ENCODE peak calls at places on chromosomes 6 and 20, in ten cellular contexts. Z, C, L, N, W, E, G, J, F and M are unnamed samples.

GRCh38 chr20:58140787-58141396 is 87.6 kb downstream of the ANKRD60 start:
- DNase-seq in Z (no peak), C (no peak), L (no peak), N (no peak), W (no peak), E (no peak), G (no peak), J (no peak), F (no peak), M (no peak)

GRCh38 chr20:48594533-48594932 is 233.3 kb downstream of the PREX1 start:
- DNase-seq in Z (no peak), C (no peak), L (no peak), N (no peak), W (no peak), E (no peak), G (no peak), J (no peak), F (no peak), M (no peak)

GRCh38 chr6:44855562-44856494 is 468.3 kb downstream of the CDC5L start:
- DNase-seq in Z (no peak), C (no peak), L (peak), N (no peak), W (no peak), E (peak), G (no peak), J (peak), F (no peak), M (no peak)

GRCh38 chr6:55594442-55594841 is 15.4 kb upstream of the HMGCLL1 start:
- DNase-seq in Z (no peak), C (no peak), L (no peak), N (no peak), W (no peak), E (no peak), G (no peak), J (no peak), F (no peak), M (no peak)

GRCh38 chr6:41051873-41052272 is 1.1 kb upstream of the APOBEC2 start:
- DNase-seq in Z (no peak), C (no peak), L (no peak), N (no peak), W (peak), E (no peak), G (no peak), J (no peak), F (no peak), M (no peak)

GRCh38 chr6:81937296-81937937 is 184.9 kb upstream of the TENT5A start:
- DNase-seq in Z (no peak), C (peak), L (peak), N (no peak), W (no peak), E (no peak), G (no peak), J (peak), F (no peak), M (no peak)

GRCh38 chr6:29426654-29427053 is 11.9 kb downstream of the OR12D1 start:
- DNase-seq in Z (no peak), C (no peak), L (no peak), N (no peak), W (no peak), E (no peak), G (peak), J (peak), F (no peak), M (peak)

GRCh38 chr6:6665505-6665904 is 77.0 kb downstream of the LY86 start:
- DNase-seq in Z (no peak), C (no peak), L (no peak), N (no peak), W (no peak), E (no peak), G (no peak), J (no peak), F (no peak), M (peak)

GRCh38 chr6:16331328-16332174 is 93.2 kb downstream of the GMPR start:
- DNase-seq in Z (peak), C (peak), L (peak), N (peak), W (peak), E (peak), G (peak), J (peak), F (peak), M (peak)

GRCh38 chr6:11120273-11121005 is 8.9 kb upstream of the ERVFRD-1 start:
- DNase-seq in Z (no peak), C (peak), L (no peak), N (no peak), W (no peak), E (no peak), G (no peak), J (peak), F (no peak), M (no peak)

GRCh38 chr20:25272223-25273000 is 24.5 kb downstream of the PYGB start:
- DNase-seq in Z (no peak), C (no peak), L (no peak), N (no peak), W (no peak), E (no peak), G (no peak), J (peak), F (no peak), M (no peak)

GRCh38 chr6:75376347-75377024 is 91.9 kb upstream of the TMEM30A start:
- DNase-seq in Z (no peak), C (no peak), L (peak), N (no peak), W (no peak), E (no peak), G (peak), J (peak), F (no peak), M (no peak)

GRCh38 chr6:72864799-72865198 is 242.9 kb downstream of the KCNQ5 start:
- DNase-seq in Z (no peak), C (no peak), L (no peak), N (no peak), W (no peak), E (no peak), G (no peak), J (no peak), F (no peak), M (no peak)

GRCh38 chr6:25263602-25264001 is 15.6 kb upstream of the CARMIL1 start:
- DNase-seq in Z (no peak), C (no peak), L (peak), N (no peak), W (no peak), E (no peak), G (peak), J (peak), F (no peak), M (no peak)

GRCh38 chr20:40286991-40287531 is 402.0 kb downstream of the MAFB start:
- DNase-seq in Z (no peak), C (peak), L (no peak), N (no peak), W (no peak), E (no peak), G (no peak), J (no peak), F (no peak), M (no peak)

GRCh38 chr6:37936909-37937308 is 117.4 kb downstream of the ZFAND3 start:
- DNase-seq in Z (no peak), C (no peak), L (no peak), N (no peak), W (no peak), E (no peak), G (no peak), J (no peak), F (no peak), M (no peak)

GRCh38 chr6:134689676-134690447 is 260.0 kb downstream of the ALDH8A1 start:
- DNase-seq in Z (no peak), C (no peak), L (no peak), N (no peak), W (no peak), E (no peak), G (no peak), J (no peak), F (no peak), M (no peak)

GRCh38 chr6:136706431-136706830 is 85.8 kb downstream of the MAP3K5 start:
- DNase-seq in Z (no peak), C (no peak), L (no peak), N (no peak), W (no peak), E (no peak), G (no peak), J (no peak), F (no peak), M (no peak)

GRCh38 chr6:101777646-101778045 is 384.1 kb downstream of the GRIK2 start:
- DNase-seq in Z (no peak), C (no peak), L (no peak), N (no peak), W (no peak), E (no peak), G (no peak), J (no peak), F (no peak), M (no peak)

GRCh38 chr20:50625986-50626677 is 65.2 kb downstream of the RIPOR3 start:
- DNase-seq in Z (no peak), C (peak), L (peak), N (no peak), W (no peak), E (no peak), G (peak), J (peak), F (peak), M (peak)

GRCh38 chr6:131651782-131652181 is 14.7 kb downstream of the ENPP3 start:
- DNase-seq in Z (no peak), C (no peak), L (no peak), N (no peak), W (no peak), E (no peak), G (no peak), J (no peak), F (peak), M (no peak)